ENCODE peak calls at places on chromosomes 16 and 17, in eight cellular contexts. One of them, this sample, is unnamed.

GRCh38 chr16:70689970-70690905 is 4.4 kb upstream of the MTSS2 start:
- DNase-seq in endodermal cell: no peak
- DNase-seq in naive thymus-derived CD4-positive, alpha-beta T cell: no peak
- DNase-seq in stomach: no peak
- DNase-seq in OCI-LY7: no peak
- DNase-seq in HCT116: no peak
- DNase-seq in ovary: peak
- DNase-seq in CD8-positive, alpha-beta T cell: no peak
- DNase-seq in this sample: no peak

GRCh38 chr17:68356520-68356919 is 65.2 kb downstream of the ARSG start:
- DNase-seq in endodermal cell: no peak
- DNase-seq in naive thymus-derived CD4-positive, alpha-beta T cell: peak
- DNase-seq in stomach: no peak
- DNase-seq in OCI-LY7: no peak
- DNase-seq in HCT116: no peak
- DNase-seq in ovary: no peak
- DNase-seq in CD8-positive, alpha-beta T cell: peak
- DNase-seq in this sample: peak

GRCh38 chr16:75188832-75189477 is 18.0 kb downstream of the CTRB2 start:
- DNase-seq in endodermal cell: no peak
- DNase-seq in naive thymus-derived CD4-positive, alpha-beta T cell: no peak
- DNase-seq in stomach: no peak
- DNase-seq in OCI-LY7: no peak
- DNase-seq in HCT116: no peak
- DNase-seq in ovary: no peak
- DNase-seq in CD8-positive, alpha-beta T cell: no peak
- DNase-seq in this sample: no peak

GRCh38 chr16:88685156-88686061 is 898 bp downstream of the SNAI3 start:
- DNase-seq in endodermal cell: peak
- DNase-seq in naive thymus-derived CD4-positive, alpha-beta T cell: peak
- DNase-seq in stomach: no peak
- DNase-seq in OCI-LY7: peak
- DNase-seq in HCT116: no peak
- DNase-seq in ovary: no peak
- DNase-seq in CD8-positive, alpha-beta T cell: no peak
- DNase-seq in this sample: no peak

GRCh38 chr16:70738083-70738977 is 52.5 kb upstream of the MTSS2 start:
- DNase-seq in endodermal cell: peak
- DNase-seq in naive thymus-derived CD4-positive, alpha-beta T cell: no peak
- DNase-seq in stomach: peak
- DNase-seq in OCI-LY7: peak
- DNase-seq in HCT116: no peak
- DNase-seq in ovary: no peak
- DNase-seq in CD8-positive, alpha-beta T cell: no peak
- DNase-seq in this sample: no peak

GRCh38 chr16:57634171-57634570 is 5.7 kb downstream of the ADGRG1 start:
- DNase-seq in endodermal cell: no peak
- DNase-seq in naive thymus-derived CD4-positive, alpha-beta T cell: no peak
- DNase-seq in stomach: no peak
- DNase-seq in OCI-LY7: no peak
- DNase-seq in HCT116: no peak
- DNase-seq in ovary: no peak
- DNase-seq in CD8-positive, alpha-beta T cell: no peak
- DNase-seq in this sample: no peak

GRCh38 chr17:29359777-29360176 is 30.4 kb upstream of the TAOK1 start:
- DNase-seq in endodermal cell: no peak
- DNase-seq in naive thymus-derived CD4-positive, alpha-beta T cell: no peak
- DNase-seq in stomach: no peak
- DNase-seq in OCI-LY7: no peak
- DNase-seq in HCT116: no peak
- DNase-seq in ovary: no peak
- DNase-seq in CD8-positive, alpha-beta T cell: no peak
- DNase-seq in this sample: no peak

GRCh38 chr16:396199-396598 is 800 bp upstream of the NME4 start:
- DNase-seq in endodermal cell: no peak
- DNase-seq in naive thymus-derived CD4-positive, alpha-beta T cell: no peak
- DNase-seq in stomach: no peak
- DNase-seq in OCI-LY7: no peak
- DNase-seq in HCT116: no peak
- DNase-seq in ovary: no peak
- DNase-seq in CD8-positive, alpha-beta T cell: no peak
- DNase-seq in this sample: no peak

GRCh38 chr17:57285681-57286080 is 29.4 kb downstream of the MSI2 start:
- DNase-seq in endodermal cell: no peak
- DNase-seq in naive thymus-derived CD4-positive, alpha-beta T cell: no peak
- DNase-seq in stomach: no peak
- DNase-seq in OCI-LY7: peak
- DNase-seq in HCT116: no peak
- DNase-seq in ovary: no peak
- DNase-seq in CD8-positive, alpha-beta T cell: no peak
- DNase-seq in this sample: no peak

GRCh38 chr16:75506107-75506506 is 10.9 kb upstream of the CHST6 start:
- DNase-seq in endodermal cell: no peak
- DNase-seq in naive thymus-derived CD4-positive, alpha-beta T cell: no peak
- DNase-seq in stomach: no peak
- DNase-seq in OCI-LY7: no peak
- DNase-seq in HCT116: no peak
- DNase-seq in ovary: no peak
- DNase-seq in CD8-positive, alpha-beta T cell: no peak
- DNase-seq in this sample: no peak

GRCh38 chr17:16438173-16438556 is 22.8 kb downstream of the TRPV2 start:
- DNase-seq in endodermal cell: no peak
- DNase-seq in naive thymus-derived CD4-positive, alpha-beta T cell: no peak
- DNase-seq in stomach: no peak
- DNase-seq in OCI-LY7: no peak
- DNase-seq in HCT116: no peak
- DNase-seq in ovary: no peak
- DNase-seq in CD8-positive, alpha-beta T cell: no peak
- DNase-seq in this sample: no peak

GRCh38 chr17:60720763-60721531 is 43.3 kb downstream of the BCAS3 start:
- DNase-seq in endodermal cell: peak
- DNase-seq in naive thymus-derived CD4-positive, alpha-beta T cell: peak
- DNase-seq in stomach: no peak
- DNase-seq in OCI-LY7: peak
- DNase-seq in HCT116: peak
- DNase-seq in ovary: no peak
- DNase-seq in CD8-positive, alpha-beta T cell: peak
- DNase-seq in this sample: peak

GRCh38 chr16:30764816-30765465 is 2.8 kb downstream of the RNF40 start:
- DNase-seq in endodermal cell: no peak
- DNase-seq in naive thymus-derived CD4-positive, alpha-beta T cell: no peak
- DNase-seq in stomach: no peak
- DNase-seq in OCI-LY7: no peak
- DNase-seq in HCT116: no peak
- DNase-seq in ovary: no peak
- DNase-seq in CD8-positive, alpha-beta T cell: no peak
- DNase-seq in this sample: no peak

GRCh38 chr17:64747938-64748540 is 85.9 kb upstream of the SMURF2 start:
- DNase-seq in endodermal cell: no peak
- DNase-seq in naive thymus-derived CD4-positive, alpha-beta T cell: no peak
- DNase-seq in stomach: no peak
- DNase-seq in OCI-LY7: no peak
- DNase-seq in HCT116: no peak
- DNase-seq in ovary: no peak
- DNase-seq in CD8-positive, alpha-beta T cell: no peak
- DNase-seq in this sample: no peak

GRCh38 chr16:54939537-54940278 is 9.0 kb downstream of the IRX5 start:
- DNase-seq in endodermal cell: peak
- DNase-seq in naive thymus-derived CD4-positive, alpha-beta T cell: no peak
- DNase-seq in stomach: no peak
- DNase-seq in OCI-LY7: no peak
- DNase-seq in HCT116: no peak
- DNase-seq in ovary: no peak
- DNase-seq in CD8-positive, alpha-beta T cell: no peak
- DNase-seq in this sample: no peak

GRCh38 chr17:83189673-83190385 is 110.4 kb downstream of the METRNL start:
- DNase-seq in endodermal cell: no peak
- DNase-seq in naive thymus-derived CD4-positive, alpha-beta T cell: no peak
- DNase-seq in stomach: peak
- DNase-seq in OCI-LY7: no peak
- DNase-seq in HCT116: no peak
- DNase-seq in ovary: peak
- DNase-seq in CD8-positive, alpha-beta T cell: no peak
- DNase-seq in this sample: no peak
- H3K27ac ChIP-seq in endodermal cell: no peak
- H3K27ac ChIP-seq in naive thymus-derived CD4-positive, alpha-beta T cell: no peak
- H3K27ac ChIP-seq in stomach: peak
- H3K27ac ChIP-seq in OCI-LY7: no peak
- H3K27ac ChIP-seq in HCT116: no peak
- H3K27ac ChIP-seq in ovary: peak
- H3K27ac ChIP-seq in CD8-positive, alpha-beta T cell: no peak
- H3K27ac ChIP-seq in this sample: no peak

DNA sequence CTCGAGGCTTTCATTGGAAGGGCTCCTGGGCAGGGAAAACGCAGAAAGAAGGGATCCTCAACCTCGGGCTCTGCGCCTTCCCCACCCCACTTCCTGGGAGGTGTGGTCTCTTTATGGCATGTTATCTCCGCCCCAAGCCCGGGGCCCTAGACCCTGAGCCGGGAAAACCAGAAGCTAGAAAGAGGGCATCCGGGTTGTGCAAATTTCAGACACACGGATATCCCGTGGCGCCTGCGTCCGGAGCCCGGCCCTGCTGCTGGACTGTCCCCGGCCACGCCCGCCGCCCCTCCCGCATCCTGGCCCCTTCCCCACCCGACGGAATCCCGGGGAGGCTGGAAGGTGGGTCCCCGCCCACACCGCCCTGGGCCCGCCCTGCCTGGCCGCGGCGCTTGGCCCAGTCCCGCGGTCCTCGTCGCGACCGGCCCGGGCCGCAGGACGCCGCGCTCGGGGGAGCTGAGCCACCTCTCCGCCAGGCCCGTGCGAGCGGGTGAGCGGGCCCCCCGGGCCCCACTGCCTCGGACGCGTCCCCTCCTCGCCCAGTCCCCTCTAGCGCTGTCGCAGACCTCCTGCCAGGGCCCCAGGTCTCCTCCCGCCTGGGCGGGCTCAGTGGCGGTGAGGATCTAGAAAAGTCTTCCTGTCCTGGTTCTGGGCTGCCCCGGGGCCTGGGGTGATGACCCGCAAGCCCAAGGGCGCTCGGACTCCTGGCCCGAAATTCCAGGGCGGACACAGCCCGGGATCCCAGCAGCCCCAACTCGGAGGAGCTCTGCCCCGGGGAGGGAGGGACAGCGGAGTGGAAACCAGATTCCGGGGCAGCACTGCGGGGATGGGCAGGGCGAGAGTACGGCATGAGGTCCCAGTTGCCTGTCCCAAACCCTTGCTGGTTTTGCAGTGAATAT is at the start of gene SLC16A5:
- DNase-seq in endodermal cell: peak
- DNase-seq in naive thymus-derived CD4-positive, alpha-beta T cell: peak
- DNase-seq in stomach: peak
- DNase-seq in OCI-LY7: no peak
- DNase-seq in HCT116: peak
- DNase-seq in ovary: peak
- DNase-seq in CD8-positive, alpha-beta T cell: peak
- DNase-seq in this sample: no peak
- H3K4me3 ChIP-seq in endodermal cell: peak
- H3K4me3 ChIP-seq in naive thymus-derived CD4-positive, alpha-beta T cell: peak
- H3K4me3 ChIP-seq in stomach: peak
- H3K4me3 ChIP-seq in OCI-LY7: no peak
- H3K4me3 ChIP-seq in HCT116: peak
- H3K4me3 ChIP-seq in ovary: peak
- H3K4me3 ChIP-seq in CD8-positive, alpha-beta T cell: peak
- H3K4me3 ChIP-seq in this sample: peak

DNA sequence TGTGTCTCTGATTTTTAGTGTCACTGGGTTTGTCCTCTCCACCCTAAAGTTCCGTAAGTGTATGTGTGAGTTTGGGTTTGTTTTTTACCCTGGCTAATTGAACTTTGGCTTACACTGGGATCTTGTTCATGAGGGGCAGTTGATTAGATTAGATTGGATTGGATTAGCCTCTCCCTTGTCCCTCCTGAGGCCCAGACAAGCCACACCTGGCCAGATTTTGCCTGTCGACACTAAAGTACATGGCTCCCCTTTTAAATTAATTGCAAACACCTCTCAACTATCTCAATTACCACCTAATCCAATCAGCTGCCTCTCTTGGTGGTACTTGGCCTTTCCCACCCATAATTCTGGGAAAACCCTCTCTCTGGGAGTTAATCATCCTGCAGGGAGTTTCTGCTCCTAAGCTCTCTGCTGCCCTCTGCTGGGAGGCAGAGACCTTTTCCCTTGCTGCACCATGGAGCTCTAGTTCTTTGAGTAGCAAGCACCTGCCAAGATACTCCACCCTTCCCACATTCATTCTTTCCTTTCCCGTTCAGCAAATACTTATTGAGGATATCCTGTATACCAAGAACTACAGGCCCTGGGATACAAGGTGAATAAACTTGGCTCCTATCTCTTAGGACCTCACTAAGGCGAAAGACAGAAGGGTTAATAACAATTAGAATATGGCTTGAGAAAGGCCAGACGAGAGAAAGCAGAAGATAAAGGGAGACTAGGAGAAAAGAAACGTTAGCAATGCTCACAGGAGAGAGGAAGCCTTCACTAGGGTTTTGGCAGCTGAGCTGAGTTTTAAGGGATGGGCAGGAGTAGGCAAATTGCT is 60.0 kb upstream of the MPHOSPH6 start:
- DNase-seq in endodermal cell: peak
- DNase-seq in naive thymus-derived CD4-positive, alpha-beta T cell: peak
- DNase-seq in stomach: peak
- DNase-seq in OCI-LY7: peak
- DNase-seq in HCT116: peak
- DNase-seq in ovary: no peak
- DNase-seq in CD8-positive, alpha-beta T cell: peak
- DNase-seq in this sample: peak
- H3K27ac ChIP-seq in endodermal cell: no peak
- H3K27ac ChIP-seq in naive thymus-derived CD4-positive, alpha-beta T cell: no peak
- H3K27ac ChIP-seq in stomach: no peak
- H3K27ac ChIP-seq in OCI-LY7: no peak
- H3K27ac ChIP-seq in HCT116: no peak
- H3K27ac ChIP-seq in ovary: no peak
- H3K27ac ChIP-seq in CD8-positive, alpha-beta T cell: no peak
- H3K27ac ChIP-seq in this sample: no peak

GRCh38 chr17:75753193-75753513 is 11.8 kb downstream of the GALK1 start:
- DNase-seq in endodermal cell: no peak
- DNase-seq in naive thymus-derived CD4-positive, alpha-beta T cell: no peak
- DNase-seq in stomach: no peak
- DNase-seq in OCI-LY7: no peak
- DNase-seq in HCT116: no peak
- DNase-seq in ovary: no peak
- DNase-seq in CD8-positive, alpha-beta T cell: no peak
- DNase-seq in this sample: no peak

GRCh38 chr17:75752405-75753192 is 12.4 kb downstream of the GALK1 start:
- DNase-seq in endodermal cell: no peak
- DNase-seq in naive thymus-derived CD4-positive, alpha-beta T cell: no peak
- DNase-seq in stomach: no peak
- DNase-seq in OCI-LY7: peak
- DNase-seq in HCT116: no peak
- DNase-seq in ovary: no peak
- DNase-seq in CD8-positive, alpha-beta T cell: no peak
- DNase-seq in this sample: no peak

GRCh38 chr17:75754378-75755204 is 10.4 kb downstream of the GALK1 start:
- DNase-seq in endodermal cell: no peak
- DNase-seq in naive thymus-derived CD4-positive, alpha-beta T cell: no peak
- DNase-seq in stomach: no peak
- DNase-seq in OCI-LY7: no peak
- DNase-seq in HCT116: no peak
- DNase-seq in ovary: no peak
- DNase-seq in CD8-positive, alpha-beta T cell: no peak
- DNase-seq in this sample: no peak

GRCh38 chr17:75755205-75755901 is 9.6 kb downstream of the GALK1 start:
- DNase-seq in endodermal cell: peak
- DNase-seq in naive thymus-derived CD4-positive, alpha-beta T cell: no peak
- DNase-seq in stomach: no peak
- DNase-seq in OCI-LY7: no peak
- DNase-seq in HCT116: no peak
- DNase-seq in ovary: peak
- DNase-seq in CD8-positive, alpha-beta T cell: no peak
- DNase-seq in this sample: no peak

GRCh38 chr17:75753514-75754377 is 11.2 kb downstream of the GALK1 start:
- DNase-seq in endodermal cell: peak
- DNase-seq in naive thymus-derived CD4-positive, alpha-beta T cell: peak
- DNase-seq in stomach: peak
- DNase-seq in OCI-LY7: peak
- DNase-seq in HCT116: no peak
- DNase-seq in ovary: peak
- DNase-seq in CD8-positive, alpha-beta T cell: peak
- DNase-seq in this sample: peak
- H3K4me3 ChIP-seq in endodermal cell: no peak
- H3K4me3 ChIP-seq in naive thymus-derived CD4-positive, alpha-beta T cell: peak
- H3K4me3 ChIP-seq in stomach: peak
- H3K4me3 ChIP-seq in OCI-LY7: peak
- H3K4me3 ChIP-seq in HCT116: no peak
- H3K4me3 ChIP-seq in ovary: peak
- H3K4me3 ChIP-seq in CD8-positive, alpha-beta T cell: peak
- H3K4me3 ChIP-seq in this sample: peak

This sample was measured in effector memory CD4-positive, alpha-beta T cell.